ENCODE peak calls at places on chromosome 17, in ten cellular contexts. T is CD8-positive, alpha-beta memory T cell; P is fibroblast of pulmonary artery; Y is stimulated activated CD8-positive, alpha-beta memory T cell treated with anti-CD3 and anti-CD28 coated beads, Interleukin-12 subunit alpha, Interleukin-12 subunit beta, amount 100 ng/mL, for 4 hours; S is activated T-helper 1 cell treated with Interleukin-2 at 50 U/mL for 16 hours; L is NCI-H146; B is activated CD4-positive, alpha-beta T cell treated with anti-CD3 and anti-CD28 coated beads for 1 hour; G is LoVo; A is SJSA1; I is brain microvascular endothelial cell. X is an unnamed sample.

GRCh38 chr17:79977711-79978544 is 57.7 kb downstream of the TBC1D16 start:
- DNase-seq in T (no peak), P (no peak), Y (no peak), S (no peak), L (no peak), B (no peak), G (no peak), A (no peak), I (no peak), X (no peak)

GRCh38 chr17:60646701-60647100 is 30.9 kb upstream of the BCAS3 start:
- DNase-seq in T (no peak), P (no peak), Y (no peak), S (no peak), L (no peak), B (no peak), G (no peak), A (no peak), I (no peak), X (no peak)

GRCh38 chr17:73643012-73643845 is 1.0 kb downstream of the SDK2 start:
- DNase-seq in T (peak; percentile 29), P (no peak), Y (no peak), S (no peak), L (peak; percentile 78), B (no peak), G (no peak), A (no peak), I (no peak), X (no peak)

GRCh38 chr17:56819431-56820145 is 14.1 kb downstream of the C17orf67 start:
- DNase-seq in T (peak; percentile 67), P (peak; percentile 81), Y (peak; percentile 28), S (peak; percentile 46), L (peak; percentile 69), B (peak; percentile 48), G (peak; percentile 81), A (peak; percentile 71), I (peak; percentile 61), X (peak; percentile 60)

GRCh38 chr17:46138470-46138869 is 54.8 kb downstream of the KANSL1 start:
- DNase-seq in T (no peak), P (no peak), Y (no peak), S (no peak), L (no peak), B (no peak), G (no peak), A (no peak), I (no peak), X (no peak)

GRCh38 chr17:61284174-61284573 is 115.5 kb upstream of the TBX2 start:
- DNase-seq in T (no peak), P (peak; percentile 52), Y (no peak), S (no peak), L (no peak), B (no peak), G (no peak), A (peak; percentile 80), I (peak; percentile 92), X (no peak)

GRCh38 chr17:19538095-19539039 is 4.7 kb downstream of the SLC47A1 start:
- DNase-seq in T (no peak), P (no peak), Y (no peak), S (no peak), L (no peak), B (no peak), G (no peak), A (no peak), I (no peak), X (no peak)

GRCh38 chr17:19727466-19728113 is 11.2 kb upstream of the SLC47A2 start:
- DNase-seq in T (no peak), P (peak; percentile 95), Y (no peak), S (no peak), L (no peak), B (no peak), G (no peak), A (no peak), I (peak; percentile 26), X (no peak)

GRCh38 chr17:8979715-8980114 is 14.2 kb upstream of the PIK3R5 start:
- DNase-seq in T (no peak), P (no peak), Y (no peak), S (no peak), L (no peak), B (no peak), G (no peak), A (no peak), I (no peak), X (no peak)

GRCh38 chr17:2347805-2348685 is 10.7 kb downstream of the SGSM2 start:
- DNase-seq in T (no peak), P (peak; percentile 66), Y (no peak), S (no peak), L (peak; percentile 93), B (no peak), G (no peak), A (no peak), I (peak; percentile 65), X (no peak)

GRCh38 chr17:35345926-35346771 is 27.3 kb downstream of the SLFN11 start:
- DNase-seq in T (peak; percentile 27), P (peak; percentile 59), Y (no peak), S (peak; percentile 18), L (no peak), B (no peak), G (no peak), A (no peak), I (no peak), X (peak; percentile 24)

GRCh38 chr17:19010729-19011505 is 6.4 kb upstream of the FAM83G start:
- DNase-seq in T (no peak), P (no peak), Y (no peak), S (no peak), L (no peak), B (no peak), G (peak; percentile 41), A (peak; percentile 25), I (no peak), X (no peak)

GRCh38 chr17:75430159-75430748 is 24.8 kb upstream of the GRB2 start:
- DNase-seq in T (no peak), P (peak; percentile 47), Y (no peak), S (no peak), L (no peak), B (no peak), G (peak; percentile 85), A (peak; percentile 98), I (peak; percentile 79), X (no peak)

GRCh38 chr17:2995362-2995761 is 68.0 kb downstream of the OR1D5 start:
- DNase-seq in T (no peak), P (no peak), Y (no peak), S (no peak), L (no peak), B (no peak), G (no peak), A (no peak), I (no peak), X (no peak)

GRCh38 chr17:28967240-28968135 is 16.2 kb upstream of the PHF12 start:
- DNase-seq in T (no peak), P (no peak), Y (no peak), S (no peak), L (no peak), B (no peak), G (no peak), A (no peak), I (no peak), X (no peak)

GRCh38 chr17:53722407-53722806 is 100.3 kb upstream of the KIF2B start:
- DNase-seq in T (no peak), P (peak; percentile 96), Y (no peak), S (no peak), L (no peak), B (no peak), G (no peak), A (peak; percentile 57), I (peak; percentile 92), X (no peak)

GRCh38 chr17:75559958-75560533 is 27.6 kb upstream of the MYO15B start:
- DNase-seq in T (no peak), P (no peak), Y (no peak), S (no peak), L (no peak), B (no peak), G (no peak), A (no peak), I (no peak), X (no peak)

GRCh38 chr17:62760059-62760887 is 47.8 kb downstream of the MARCHF10 start:
- DNase-seq in T (no peak), P (peak; percentile 80), Y (no peak), S (no peak), L (no peak), B (no peak), G (no peak), A (peak; percentile 60), I (no peak), X (no peak)

GRCh38 chr17:49515196-49515770 is 20.2 kb downstream of the NGFR start:
- DNase-seq in T (no peak), P (peak; percentile 96), Y (no peak), S (no peak), L (no peak), B (no peak), G (peak; percentile 44), A (peak; percentile 93), I (peak; percentile 74), X (no peak)

GRCh38 chr17:81027038-81027437 is 7.9 kb upstream of the BAIAP2 start:
- DNase-seq in T (no peak), P (no peak), Y (no peak), S (no peak), L (peak; percentile 49), B (no peak), G (no peak), A (no peak), I (no peak), X (no peak)

GRCh38 chr17:57040571-57040970 is 44.5 kb upstream of the AKAP1 start:
- DNase-seq in T (no peak), P (no peak), Y (no peak), S (no peak), L (no peak), B (no peak), G (no peak), A (no peak), I (no peak), X (no peak)

GRCh38 chr17:38509008-38509771 is 80.9 kb downstream of the ARHGAP23 start:
- DNase-seq in T (peak; percentile 58), P (peak; percentile 91), Y (peak; percentile 32), S (peak; percentile 35), L (peak; percentile 28), B (peak; percentile 52), G (peak; percentile 60), A (no peak), I (peak; percentile 85), X (peak; percentile 52)

GRCh38 chr17:64245218-64246145 is 17.6 kb downstream of the TEX2 start:
- DNase-seq in T (no peak), P (no peak), Y (no peak), S (no peak), L (no peak), B (no peak), G (peak; percentile 16), A (no peak), I (no peak), X (no peak)

GRCh38 chr17:35254107-35254802 is 11.4 kb downstream of the SLFN5 start:
- DNase-seq in T (no peak), P (peak; percentile 99), Y (no peak), S (no peak), L (no peak), B (no peak), G (peak; percentile 74), A (peak; percentile 75), I (peak; percentile 87), X (no peak)

GRCh38 chr17:21125862-21126261 is 902 bp upstream of the DHRS7B start:
- DNase-seq in T (peak; percentile 72), P (no peak), Y (peak; percentile 19), S (peak; percentile 39), L (no peak), B (peak; percentile 40), G (no peak), A (no peak), I (no peak), X (peak; percentile 48)

GRCh38 chr17:16987830-16988601 is 16.1 kb upstream of the TNFRSF13B start:
- DNase-seq in T (no peak), P (peak; percentile 52), Y (peak; percentile 30), S (peak; percentile 34), L (no peak), B (peak; percentile 30), G (peak; percentile 22), A (peak; percentile 49), I (peak; percentile 86), X (no peak)

GRCh38 chr17:1511756-1512321 is 4.6 kb downstream of the INPP5K start:
- DNase-seq in T (no peak), P (peak; percentile 52), Y (no peak), S (no peak), L (no peak), B (no peak), G (no peak), A (no peak), I (no peak), X (no peak)

GRCh38 chr17:67232441-67232840 is 12.6 kb downstream of the HELZ start:
- DNase-seq in T (no peak), P (no peak), Y (no peak), S (no peak), L (no peak), B (no peak), G (no peak), A (no peak), I (no peak), X (no peak)